ENCODE peak calls at places on chromosomes 5 and 9, in five cellular contexts. One of them, this sample, is unnamed.

GRCh38 chr9:138016406-138017187 is 139.0 kb downstream of the CACNA1B start:
- DNase-seq in GM12878: no peak
- DNase-seq in HepG2: no peak
- DNase-seq in HCT116: no peak
- DNase-seq in H1: no peak
- DNase-seq in this sample: no peak

GRCh38 chr9:995776-996175 is 19.3 kb downstream of the DMRT3 start:
- DNase-seq in GM12878: no peak
- DNase-seq in HepG2: no peak
- DNase-seq in HCT116: no peak
- DNase-seq in H1: no peak
- DNase-seq in this sample: no peak

GRCh38 chr9:124480621-124480981 is 26.6 kb downstream of the NR5A1 start:
- DNase-seq in GM12878: no peak
- DNase-seq in HepG2: peak
- DNase-seq in HCT116: peak
- DNase-seq in H1: peak
- DNase-seq in this sample: no peak

GRCh38 chr9:121985792-121986494 is 107.2 kb downstream of the TTLL11 start:
- DNase-seq in GM12878: no peak
- DNase-seq in HepG2: no peak
- DNase-seq in HCT116: no peak
- DNase-seq in H1: no peak
- DNase-seq in this sample: no peak

GRCh38 chr5:151067632-151068031 is 13.2 kb downstream of the TNIP1 start:
- DNase-seq in GM12878: no peak
- DNase-seq in HepG2: no peak
- DNase-seq in HCT116: no peak
- DNase-seq in H1: no peak
- DNase-seq in this sample: no peak

GRCh38 chr9:72467766-72468738 is 53.4 kb upstream of the TMC1 start:
- DNase-seq in GM12878: no peak
- DNase-seq in HepG2: no peak
- DNase-seq in HCT116: no peak
- DNase-seq in H1: no peak
- DNase-seq in this sample: no peak

GRCh38 chr9:111712369-111712768 is 51.0 kb downstream of the GNG10 start:
- DNase-seq in GM12878: no peak
- DNase-seq in HepG2: no peak
- DNase-seq in HCT116: no peak
- DNase-seq in H1: no peak
- DNase-seq in this sample: no peak

GRCh38 chr5:2903451-2904395 is 152.2 kb upstream of the IRX2 start:
- DNase-seq in GM12878: no peak
- DNase-seq in HepG2: no peak
- DNase-seq in HCT116: no peak
- DNase-seq in H1: no peak
- DNase-seq in this sample: no peak

GRCh38 chr9:70600479-70600878 is 186.0 kb upstream of the KLF9 start:
- DNase-seq in GM12878: no peak
- DNase-seq in HepG2: no peak
- DNase-seq in HCT116: no peak
- DNase-seq in H1: no peak
- DNase-seq in this sample: no peak

GRCh38 chr5:118545050-118545449 is 443.3 kb downstream of the DTWD2 start:
- DNase-seq in GM12878: no peak
- DNase-seq in HepG2: no peak
- DNase-seq in HCT116: no peak
- DNase-seq in H1: no peak
- DNase-seq in this sample: no peak

GRCh38 chr5:122999947-123000563 is 36.5 kb downstream of the PPIC start:
- DNase-seq in GM12878: peak
- DNase-seq in HepG2: peak
- DNase-seq in HCT116: peak
- DNase-seq in H1: peak
- DNase-seq in this sample: peak

GRCh38 chr5:142295084-142295758 is 29.6 kb downstream of the SPRY4 start:
- DNase-seq in GM12878: no peak
- DNase-seq in HepG2: no peak
- DNase-seq in HCT116: no peak
- DNase-seq in H1: no peak
- DNase-seq in this sample: no peak

GRCh38 chr9:16680965-16681658 is 189.4 kb downstream of the BNC2 start:
- DNase-seq in GM12878: no peak
- DNase-seq in HepG2: no peak
- DNase-seq in HCT116: no peak
- DNase-seq in H1: no peak
- DNase-seq in this sample: no peak

GRCh38 chr5:138783976-138784375 is 30.8 kb downstream of the CTNNA1 start:
- DNase-seq in GM12878: no peak
- DNase-seq in HepG2: no peak
- DNase-seq in HCT116: no peak
- DNase-seq in H1: no peak
- DNase-seq in this sample: no peak

DNA sequence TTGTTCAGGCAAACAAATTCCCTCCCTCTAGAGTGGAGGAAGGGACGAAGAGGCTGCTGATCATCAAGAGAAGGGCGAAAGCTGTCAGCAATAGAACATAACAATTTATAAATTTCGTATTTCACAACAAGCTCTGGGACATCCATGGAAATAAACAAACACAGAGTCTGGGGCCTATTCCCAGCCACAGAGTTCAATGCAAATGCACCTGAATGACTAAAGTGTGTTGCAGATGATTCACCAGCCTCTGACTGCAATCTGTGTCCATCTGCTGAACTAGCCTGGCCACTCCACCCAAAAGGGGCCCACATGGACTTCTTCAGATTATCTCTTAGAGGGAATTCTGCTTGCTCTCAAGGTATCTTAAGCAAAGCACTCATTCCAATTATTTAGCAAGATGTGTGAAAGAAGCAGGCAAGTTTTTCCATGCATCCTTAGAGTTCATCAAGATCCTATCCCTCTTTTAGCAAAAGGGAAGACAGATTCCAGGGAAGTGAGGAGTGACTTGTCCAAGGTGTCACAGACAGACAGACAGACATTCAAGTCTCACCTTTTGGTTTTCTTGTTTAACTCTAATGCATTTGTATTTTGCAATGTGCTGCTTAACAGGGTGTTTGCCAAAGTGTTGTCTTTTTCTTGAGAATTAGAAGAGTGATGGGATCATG is 307.8 kb upstream of the PAPPA start:
- DNase-seq in GM12878: no peak
- DNase-seq in HepG2: no peak
- DNase-seq in HCT116: no peak
- DNase-seq in H1: no peak
- DNase-seq in this sample: no peak
- TF ChIP-seq SIN3A in GM12878: no peak
- TF ChIP-seq SIN3A in HepG2: no peak
- TF ChIP-seq SIN3A in HCT116: no peak
- TF ChIP-seq SIN3A in H1: no peak
- TF ChIP-seq SIN3A in this sample: no peak

DNA sequence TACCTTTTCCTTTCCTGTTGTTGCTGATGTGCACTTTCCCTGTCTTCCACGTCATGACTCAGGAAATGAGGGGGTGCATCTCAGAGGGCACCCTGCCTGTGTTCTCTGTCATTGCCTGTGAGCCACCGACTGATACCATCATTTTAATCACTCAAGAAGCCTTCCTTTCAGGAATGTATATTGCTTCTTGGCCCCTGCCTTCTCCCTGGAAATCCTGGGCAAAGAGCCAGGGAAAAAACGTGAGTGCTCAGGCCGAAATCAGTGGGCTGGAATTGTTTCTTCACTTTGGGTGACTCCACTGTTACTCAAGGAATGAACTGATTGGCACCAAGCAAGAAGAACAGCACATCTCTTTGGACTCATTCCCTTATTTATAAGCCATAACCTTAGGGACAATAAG is 126.1 kb downstream of the SNX18 start:
- DNase-seq in GM12878: no peak
- DNase-seq in HepG2: no peak
- DNase-seq in HCT116: peak
- DNase-seq in H1: no peak
- DNase-seq in this sample: no peak
- TF ChIP-seq SIN3A in GM12878: no peak
- TF ChIP-seq SIN3A in HepG2: no peak
- TF ChIP-seq SIN3A in HCT116: no peak
- TF ChIP-seq SIN3A in H1: no peak
- TF ChIP-seq SIN3A in this sample: no peak

DNA sequence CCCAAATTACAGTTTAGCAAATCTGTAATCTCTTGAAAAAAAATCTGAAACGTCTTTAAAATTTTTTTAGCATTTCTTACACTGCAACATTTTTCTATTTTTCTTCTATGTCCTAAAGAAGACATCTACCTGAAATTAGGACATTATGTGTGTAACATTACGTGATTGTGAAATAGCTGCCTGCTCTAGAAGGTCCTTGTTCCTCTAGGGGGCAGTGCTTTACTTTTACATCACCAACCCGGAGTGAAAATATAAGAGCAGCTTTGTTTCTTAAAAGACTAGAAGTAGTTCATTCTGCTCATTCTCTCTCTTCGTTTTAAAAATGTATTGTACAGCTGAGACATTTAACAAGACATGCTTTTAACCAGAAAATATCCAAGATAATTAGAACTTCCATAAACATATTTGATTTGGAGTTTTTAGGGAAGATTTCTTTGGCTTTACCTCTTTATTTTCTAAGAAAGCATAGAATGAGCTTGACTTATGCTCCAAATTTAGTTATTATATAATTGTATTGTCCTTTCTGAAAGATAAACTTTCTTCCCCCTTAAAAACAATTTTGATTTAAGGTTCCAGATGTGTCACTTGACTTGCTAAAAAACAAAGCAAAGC is 48.1 kb upstream of the RIOK2 start:
- DNase-seq in GM12878: peak
- DNase-seq in HepG2: peak
- DNase-seq in HCT116: peak
- DNase-seq in H1: no peak
- DNase-seq in this sample: peak
- TF ChIP-seq SIN3A in GM12878: no peak
- TF ChIP-seq SIN3A in HepG2: no peak
- TF ChIP-seq SIN3A in HCT116: no peak
- TF ChIP-seq SIN3A in H1: no peak
- TF ChIP-seq SIN3A in this sample: no peak

GRCh38 chr9:126891676-126892075 is 22.9 kb upstream of the RALGPS1 start:
- DNase-seq in GM12878: no peak
- DNase-seq in HepG2: no peak
- DNase-seq in HCT116: no peak
- DNase-seq in H1: no peak
- DNase-seq in this sample: no peak

GRCh38 chr9:126894052-126894603 is 20.5 kb upstream of the RALGPS1 start:
- DNase-seq in GM12878: no peak
- DNase-seq in HepG2: no peak
- DNase-seq in HCT116: no peak
- DNase-seq in H1: no peak
- DNase-seq in this sample: no peak

DNA sequence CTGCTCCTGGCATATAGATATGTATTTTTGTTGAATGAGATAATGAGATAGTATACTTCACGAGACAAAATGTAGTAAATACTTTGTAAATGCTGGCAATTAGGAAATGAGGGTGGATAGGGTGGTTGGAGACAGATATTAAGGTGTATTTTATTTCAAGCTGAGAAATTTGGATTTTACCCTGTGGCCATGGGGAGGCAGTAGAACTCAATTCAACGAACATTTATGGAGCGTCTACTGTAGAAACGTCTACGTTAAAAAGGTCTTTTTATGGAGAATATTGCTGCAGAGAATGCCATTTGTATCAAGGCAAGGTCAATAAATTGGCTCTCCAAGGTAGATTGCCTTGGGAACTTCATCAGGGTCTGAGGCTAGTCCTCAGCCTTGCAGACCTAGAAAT is 21.5 kb upstream of the RALGPS1 start:
- DNase-seq in GM12878: no peak
- DNase-seq in HepG2: peak
- DNase-seq in HCT116: peak
- DNase-seq in H1: no peak
- DNase-seq in this sample: no peak
- TF ChIP-seq SIN3A in GM12878: no peak
- TF ChIP-seq SIN3A in HepG2: no peak
- TF ChIP-seq SIN3A in HCT116: no peak
- TF ChIP-seq SIN3A in H1: no peak
- TF ChIP-seq SIN3A in this sample: no peak